ENCODE peak calls at places on chromosome 18, in nine cellular contexts. N is osteoblast, K is kidney, O is sigmoid colon, F is epithelial cell of esophagus, T is lower lobe of right lung, U is left lung, S is mesothelial cell of epicardium, I is A549. H is an unnamed sample.

GRCh38 chr18:54626779-54627178 is 35.7 kb downstream of the DYNAP start:
- DNase-seq in N (no peak), K (no peak), O (no peak), F (no peak), T (no peak), U (no peak), S (no peak), I (no peak), H (no peak)

GRCh38 chr18:25568926-25569325 is 217.0 kb upstream of the ZNF521 start:
- DNase-seq in N (no peak), K (no peak), O (no peak), F (no peak), T (no peak), U (no peak), S (no peak), I (no peak), H (no peak)

GRCh38 chr18:830315-830901 is 18.4 kb upstream of the YES1 start:
- DNase-seq in N (peak), K (no peak), O (no peak), F (peak), T (no peak), U (no peak), S (no peak), I (no peak), H (no peak)

GRCh38 chr18:62897153-62897552 is 181.8 kb downstream of the PHLPP1 start:
- DNase-seq in N (peak), K (no peak), O (no peak), F (peak), T (no peak), U (no peak), S (no peak), I (no peak), H (no peak)

GRCh38 chr18:32770181-32770650 is 2.6 kb downstream of the KLHL14 start:
- DNase-seq in N (peak), K (peak), O (peak), F (no peak), T (no peak), U (no peak), S (no peak), I (no peak), H (peak)

GRCh38 chr18:33495278-33495677 is 54.8 kb upstream of the CCDC178 start:
- DNase-seq in N (no peak), K (no peak), O (no peak), F (peak), T (no peak), U (no peak), S (peak), I (no peak), H (no peak)

GRCh38 chr18:78884502-78884901 is 95.1 kb upstream of the SALL3 start:
- DNase-seq in N (no peak), K (no peak), O (no peak), F (peak), T (no peak), U (no peak), S (no peak), I (no peak), H (no peak)

GRCh38 chr18:54561864-54562263 is 29.2 kb upstream of the DYNAP start:
- DNase-seq in N (no peak), K (no peak), O (no peak), F (no peak), T (no peak), U (no peak), S (no peak), I (no peak), H (no peak)

GRCh38 chr18:56501896-56502295 is 136.5 kb downstream of the TXNL1 start:
- DNase-seq in N (no peak), K (no peak), O (no peak), F (no peak), T (no peak), U (no peak), S (no peak), I (no peak), H (no peak)

GRCh38 chr18:57445488-57446319 is 10.5 kb downstream of the ONECUT2 start:
- DNase-seq in N (no peak), K (no peak), O (no peak), F (no peak), T (no peak), U (no peak), S (no peak), I (no peak), H (no peak)

GRCh38 chr18:73824684-73825083 is 322.9 kb downstream of the FBXO15 start:
- DNase-seq in N (no peak), K (no peak), O (no peak), F (no peak), T (no peak), U (no peak), S (no peak), I (no peak), H (no peak)

GRCh38 chr18:63511285-63511684 is 30.9 kb upstream of the SERPINB12 start:
- DNase-seq in N (no peak), K (no peak), O (no peak), F (peak), T (no peak), U (no peak), S (no peak), I (peak), H (no peak)

GRCh38 chr18:37492952-37493351 is 72.6 kb downstream of the CELF4 start:
- DNase-seq in N (no peak), K (no peak), O (no peak), F (no peak), T (no peak), U (no peak), S (no peak), I (no peak), H (no peak)
- TF ChIP-seq CTCF in N (no peak), K (no peak), O (no peak), F (no peak), T (no peak), U (no peak), S (no peak), I (no peak), H (no peak)

DNA sequence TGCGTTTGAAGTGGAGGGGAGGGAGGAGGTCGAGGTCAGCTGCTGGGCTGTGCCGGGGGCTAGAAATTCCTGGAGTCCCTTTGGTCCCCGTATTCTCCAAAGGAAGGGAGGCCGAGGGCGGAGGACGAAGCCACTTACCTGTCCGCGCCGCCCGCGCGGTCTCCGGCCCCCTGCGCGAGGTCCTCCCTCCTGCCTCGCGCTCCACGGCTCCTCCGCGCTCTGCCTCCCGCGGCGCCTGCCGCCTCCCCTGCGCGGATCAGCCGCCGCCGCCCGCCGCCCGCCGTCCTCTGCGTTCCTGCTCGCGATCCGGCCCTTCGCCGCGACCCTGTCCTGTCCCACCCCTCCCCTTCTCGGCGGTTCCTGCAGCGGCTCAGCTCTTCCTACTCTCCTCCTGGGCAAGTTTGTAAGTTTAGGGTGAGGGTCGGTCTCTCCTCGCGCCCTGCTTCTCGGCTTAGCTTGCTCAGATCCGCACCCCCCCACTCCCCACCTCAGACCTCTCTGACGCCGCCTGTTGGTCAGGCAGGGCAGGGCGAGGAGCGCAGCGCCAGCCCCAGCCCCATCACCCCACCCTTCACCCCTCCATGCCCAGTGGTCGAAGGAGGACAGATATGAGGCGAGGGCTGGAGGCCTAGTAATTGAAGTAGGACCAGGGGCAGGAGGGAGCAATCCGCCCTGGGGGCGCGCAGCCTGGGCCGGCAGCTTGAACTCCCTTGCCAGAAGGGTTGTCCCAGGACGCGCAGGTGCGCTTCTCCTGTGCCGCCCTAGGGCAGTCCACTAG is 9.7 kb upstream of the SKOR2 start:
- DNase-seq in N (no peak), K (no peak), O (no peak), F (no peak), T (no peak), U (no peak), S (no peak), I (no peak), H (no peak)
- TF ChIP-seq CTCF in N (no peak), K (no peak), O (no peak), F (no peak), T (no peak), U (no peak), S (no peak), I (no peak), H (no peak)

GRCh38 chr18:37335337-37335736 is 230.3 kb downstream of the CELF4 start:
- DNase-seq in N (no peak), K (no peak), O (no peak), F (no peak), T (no peak), U (no peak), S (no peak), I (no peak), H (no peak)
- TF ChIP-seq CTCF in N (peak), K (peak), O (no peak), F (peak), T (no peak), U (no peak), S (no peak), I (peak), H (peak)

GRCh38 chr18:48949051-48949605 is 1.6 kb downstream of the SMAD7 start:
- DNase-seq in N (peak), K (peak), O (peak), F (no peak), T (peak), U (no peak), S (no peak), I (no peak), H (no peak)

GRCh38 chr18:48951448-48952286 is 902 bp upstream of the SMAD7 start:
- DNase-seq in N (peak), K (peak), O (peak), F (peak), T (peak), U (peak), S (peak), I (no peak), H (no peak)

GRCh38 chr18:48948112-48949050 is 2.4 kb downstream of the SMAD7 start:
- DNase-seq in N (peak), K (peak), O (peak), F (peak), T (peak), U (no peak), S (no peak), I (no peak), H (no peak)

GRCh38 chr18:48950536-48951447 is at the start of gene SMAD7:
- DNase-seq in N (peak), K (peak), O (no peak), F (no peak), T (peak), U (no peak), S (no peak), I (no peak), H (no peak)

DNA sequence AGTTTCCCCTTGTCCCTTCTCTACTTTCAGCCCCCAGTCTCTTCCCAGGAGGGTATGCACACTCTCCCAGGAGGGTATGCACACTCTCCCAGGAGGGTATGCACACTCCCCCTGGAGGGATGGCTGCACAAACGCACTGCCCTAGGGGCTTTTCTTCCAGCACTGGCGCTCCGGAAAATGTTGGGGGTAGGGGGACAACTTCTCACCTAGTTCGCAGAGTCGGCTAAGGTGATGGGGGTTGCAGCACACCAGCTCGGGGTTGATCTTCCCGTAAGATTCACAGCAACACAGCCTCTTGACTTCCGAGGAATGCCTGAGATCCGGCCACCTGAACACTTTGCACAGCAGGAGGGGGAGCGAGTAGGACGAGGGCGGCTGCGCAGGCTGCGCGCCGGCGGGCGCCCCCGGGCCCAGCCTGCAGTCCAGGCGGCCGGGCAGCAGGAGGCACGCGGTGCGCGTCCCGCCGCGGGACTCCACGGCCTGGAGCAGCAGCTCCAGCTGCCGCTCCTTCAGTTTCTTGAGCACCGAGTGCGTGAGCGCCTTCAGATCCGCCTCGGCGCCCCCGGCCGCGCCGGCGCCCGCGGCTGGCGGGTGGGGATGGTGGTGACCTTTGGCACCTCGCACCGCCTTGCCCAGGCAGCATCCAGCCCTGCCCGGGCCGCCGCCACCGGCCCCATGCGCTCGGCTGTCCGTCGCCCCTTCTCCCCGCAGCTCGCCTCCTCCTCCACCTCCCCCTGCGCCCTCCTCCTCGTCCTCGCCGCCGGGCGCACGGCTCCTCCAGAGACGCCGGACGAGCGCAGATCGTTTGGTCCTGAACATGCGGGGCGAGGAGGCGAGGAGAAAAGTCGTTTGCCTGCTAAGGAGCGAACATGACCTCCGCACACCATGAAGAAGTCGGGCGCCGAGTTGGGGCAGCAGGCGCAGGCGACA is 894 bp downstream of the SMAD7 start:
- DNase-seq in N (peak), K (peak), O (no peak), F (peak), T (peak), U (no peak), S (no peak), I (no peak), H (no peak)
- TF ChIP-seq CTCF in N (no peak), K (no peak), O (peak), F (no peak), T (peak), U (no peak), S (no peak), I (no peak), H (peak)

GRCh38 chr18:29874519-29875098 is 1167.9 kb downstream of the DSC3 start:
- DNase-seq in N (no peak), K (no peak), O (no peak), F (peak), T (no peak), U (no peak), S (no peak), I (no peak), H (no peak)
- TF ChIP-seq CTCF in N (peak), K (peak), O (peak), F (peak), T (peak), U (peak), S (peak), I (peak), H (peak)

DNA sequence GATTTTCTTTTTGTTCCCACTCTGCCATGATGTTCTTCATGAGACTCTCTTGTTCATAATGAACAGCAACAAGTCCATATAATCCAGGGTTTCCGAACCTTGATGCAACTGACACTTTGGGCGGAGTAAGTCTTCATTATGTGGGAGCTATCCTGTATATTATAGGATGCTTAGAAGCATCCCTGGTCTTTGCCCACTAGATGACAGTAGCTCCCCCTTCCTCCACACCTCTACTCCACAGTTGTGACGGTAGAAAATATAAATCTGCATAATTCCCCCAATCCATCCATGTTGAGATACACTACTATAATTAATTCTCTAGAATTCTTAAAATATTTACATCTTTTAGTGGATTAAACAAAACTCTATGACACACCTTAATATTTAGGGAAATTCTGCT is 482.2 kb upstream of the CELF4 start:
- DNase-seq in N (no peak), K (no peak), O (no peak), F (no peak), T (no peak), U (no peak), S (no peak), I (no peak), H (no peak)
- TF ChIP-seq CTCF in N (no peak), K (no peak), O (no peak), F (no peak), T (no peak), U (no peak), S (no peak), I (no peak), H (no peak)

DNA sequence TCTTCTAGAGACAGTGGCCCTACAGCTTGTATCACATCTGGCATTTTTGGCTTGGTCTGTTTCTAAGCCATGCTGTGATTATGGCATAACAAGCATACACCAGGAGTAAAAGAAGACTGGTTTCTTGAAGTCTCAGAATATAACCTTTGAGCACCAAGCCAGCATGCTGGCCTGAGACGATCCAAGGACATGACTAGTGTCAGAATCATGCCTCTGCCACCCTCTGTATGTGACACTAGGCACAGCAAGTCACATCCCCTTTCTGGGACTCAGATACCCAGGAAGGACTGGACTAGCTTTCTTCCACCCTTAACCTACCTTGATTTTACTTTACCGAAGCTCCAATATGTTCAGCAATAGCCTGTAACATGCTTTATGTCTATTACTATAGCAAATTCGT is 345.5 kb downstream of the SETBP1 start:
- DNase-seq in N (no peak), K (no peak), O (no peak), F (no peak), T (no peak), U (no peak), S (no peak), I (no peak), H (no peak)
- TF ChIP-seq CTCF in N (no peak), K (no peak), O (no peak), F (no peak), T (no peak), U (no peak), S (no peak), I (no peak), H (no peak)

GRCh38 chr18:48957136-48957535 is 6.4 kb upstream of the SMAD7 start:
- DNase-seq in N (peak), K (no peak), O (no peak), F (peak), T (no peak), U (no peak), S (no peak), I (no peak), H (no peak)

GRCh38 chr18:48957616-48958015 is 6.9 kb upstream of the SMAD7 start:
- DNase-seq in N (peak), K (no peak), O (no peak), F (no peak), T (no peak), U (no peak), S (no peak), I (no peak), H (no peak)

GRCh38 chr18:48956378-48956777 is 5.6 kb upstream of the SMAD7 start:
- DNase-seq in N (peak), K (no peak), O (no peak), F (peak), T (no peak), U (no peak), S (no peak), I (no peak), H (no peak)

GRCh38 chr18:48954837-48955527 is 4.2 kb upstream of the SMAD7 start:
- DNase-seq in N (peak), K (no peak), O (no peak), F (peak), T (peak), U (no peak), S (no peak), I (no peak), H (no peak)

DNA sequence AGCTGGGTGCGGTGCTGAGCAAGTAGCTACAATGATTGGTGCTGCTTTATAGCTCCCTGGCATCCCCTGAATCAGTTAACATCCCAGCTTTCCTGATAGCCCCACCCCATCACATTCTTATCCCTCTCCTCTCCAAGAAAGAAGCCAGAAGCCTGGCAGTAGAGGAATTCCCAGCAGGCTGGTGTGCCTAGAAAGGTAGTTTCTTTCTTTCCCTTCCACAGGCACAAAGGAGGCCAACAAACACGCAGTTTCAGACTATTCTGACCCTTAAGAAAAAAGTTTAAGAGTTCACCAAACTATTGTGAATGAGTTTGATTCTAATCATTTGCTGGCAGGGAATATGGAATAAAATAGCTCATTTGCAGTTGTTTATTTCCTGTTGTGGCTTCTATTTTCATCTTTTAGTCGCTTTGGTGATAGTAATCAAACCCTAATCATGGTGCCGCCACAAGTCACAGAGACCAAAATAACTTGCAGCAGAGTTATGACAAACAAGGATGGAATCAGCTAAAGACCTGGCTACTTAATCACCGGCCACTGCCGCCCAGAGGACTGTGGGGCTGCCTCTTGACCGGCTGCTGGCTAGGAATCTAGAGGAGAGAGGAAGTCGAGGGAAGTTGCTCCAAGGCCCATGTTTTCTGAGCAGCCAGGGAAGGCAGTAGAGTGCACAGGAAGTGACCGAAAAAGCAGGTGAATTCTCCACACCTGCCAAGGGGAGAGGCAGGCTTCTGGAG is 4.9 kb upstream of the SMAD7 start:
- DNase-seq in N (peak), K (peak), O (peak), F (peak), T (peak), U (no peak), S (no peak), I (no peak), H (no peak)
- TF ChIP-seq CTCF in N (peak), K (no peak), O (no peak), F (no peak), T (no peak), U (no peak), S (no peak), I (no peak), H (peak)

GRCh38 chr18:58581265-58581664 is 47.6 kb downstream of the ALPK2 start:
- DNase-seq in N (peak), K (no peak), O (no peak), F (peak), T (no peak), U (no peak), S (no peak), I (peak), H (no peak)
- TF ChIP-seq CTCF in N (peak), K (no peak), O (no peak), F (no peak), T (no peak), U (no peak), S (no peak), I (no peak), H (peak)

DNA sequence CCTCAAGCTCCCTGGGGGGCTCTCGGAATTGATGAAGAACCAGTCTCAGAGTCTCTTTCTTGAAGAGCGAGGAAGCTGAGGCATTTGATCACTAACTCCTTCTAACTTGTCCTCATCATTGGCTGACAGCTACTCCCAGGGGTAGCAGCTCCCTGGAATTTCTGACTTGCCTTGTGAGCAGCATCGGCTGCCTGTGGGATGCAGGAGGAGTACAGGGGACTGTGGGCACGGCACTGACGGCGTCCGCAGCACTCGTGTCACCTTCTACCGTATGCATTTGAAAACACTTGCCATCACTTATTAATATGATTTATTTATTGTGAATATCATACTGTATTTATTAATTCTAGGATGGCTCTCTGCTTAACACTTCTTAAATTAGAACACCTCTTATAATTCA is 175.0 kb downstream of the MIB1 start:
- DNase-seq in N (no peak), K (no peak), O (no peak), F (no peak), T (no peak), U (no peak), S (no peak), I (no peak), H (no peak)
- TF ChIP-seq CTCF in N (no peak), K (no peak), O (no peak), F (no peak), T (no peak), U (no peak), S (no peak), I (no peak), H (no peak)